ENCODE peak calls at places on chromosome 22, in eight cellular contexts. One of them, this sample, is unnamed.

GRCh38 chr22:41745968-41746367 is 46.7 kb downstream of the MEI1 start:
- DNase-seq in CD8-positive, alpha-beta memory T cell: no peak
- DNase-seq in endothelial cell of umbilical vein: no peak
- DNase-seq in cardiac muscle cell: no peak
- DNase-seq in esophagus squamous epithelium: no peak
- DNase-seq in effector memory CD4-positive, alpha-beta T cell: no peak
- DNase-seq in HCT116: no peak
- DNase-seq in PC-3: no peak
- DNase-seq in this sample: no peak

GRCh38 chr22:33380789-33381530 is 322.8 kb upstream of the SYN3 start:
- DNase-seq in CD8-positive, alpha-beta memory T cell: no peak
- DNase-seq in endothelial cell of umbilical vein: no peak
- DNase-seq in cardiac muscle cell: peak; percentile 85
- DNase-seq in esophagus squamous epithelium: no peak
- DNase-seq in effector memory CD4-positive, alpha-beta T cell: no peak
- DNase-seq in HCT116: no peak
- DNase-seq in PC-3: peak; percentile 29
- DNase-seq in this sample: no peak

GRCh38 chr22:19892249-19892879 is 37.7 kb upstream of the GNB1L start:
- DNase-seq in CD8-positive, alpha-beta memory T cell: peak; percentile 58
- DNase-seq in endothelial cell of umbilical vein: peak; percentile 79
- DNase-seq in cardiac muscle cell: peak; percentile 63
- DNase-seq in esophagus squamous epithelium: no peak
- DNase-seq in effector memory CD4-positive, alpha-beta T cell: peak; percentile 43
- DNase-seq in HCT116: no peak
- DNase-seq in PC-3: no peak
- DNase-seq in this sample: peak; percentile 76

GRCh38 chr22:19610518-19611253 is 86.5 kb upstream of the CLDN5 start:
- DNase-seq in CD8-positive, alpha-beta memory T cell: no peak
- DNase-seq in endothelial cell of umbilical vein: no peak
- DNase-seq in cardiac muscle cell: no peak
- DNase-seq in esophagus squamous epithelium: no peak
- DNase-seq in effector memory CD4-positive, alpha-beta T cell: no peak
- DNase-seq in HCT116: no peak
- DNase-seq in PC-3: no peak
- DNase-seq in this sample: no peak

GRCh38 chr22:41688365-41689211 is at the start of gene SNU13:
- DNase-seq in CD8-positive, alpha-beta memory T cell: peak; percentile 94
- DNase-seq in endothelial cell of umbilical vein: peak; percentile 95
- DNase-seq in cardiac muscle cell: peak; percentile 94
- DNase-seq in esophagus squamous epithelium: peak; percentile 70
- DNase-seq in effector memory CD4-positive, alpha-beta T cell: peak; percentile 88
- DNase-seq in HCT116: peak; percentile 77
- DNase-seq in PC-3: peak; percentile 86
- DNase-seq in this sample: peak; percentile 88

GRCh38 chr22:36744413-36744765 is 31.5 kb downstream of the IFT27 start:
- DNase-seq in CD8-positive, alpha-beta memory T cell: no peak
- DNase-seq in endothelial cell of umbilical vein: no peak
- DNase-seq in cardiac muscle cell: no peak
- DNase-seq in esophagus squamous epithelium: no peak
- DNase-seq in effector memory CD4-positive, alpha-beta T cell: no peak
- DNase-seq in HCT116: no peak
- DNase-seq in PC-3: no peak
- DNase-seq in this sample: no peak

GRCh38 chr22:19811211-19811621 is 43.5 kb downstream of the GNB1L start:
- DNase-seq in CD8-positive, alpha-beta memory T cell: no peak
- DNase-seq in endothelial cell of umbilical vein: no peak
- DNase-seq in cardiac muscle cell: no peak
- DNase-seq in esophagus squamous epithelium: no peak
- DNase-seq in effector memory CD4-positive, alpha-beta T cell: no peak
- DNase-seq in HCT116: no peak
- DNase-seq in PC-3: no peak
- DNase-seq in this sample: no peak

GRCh38 chr22:27726344-27726725 is 75.2 kb downstream of the MN1 start:
- DNase-seq in CD8-positive, alpha-beta memory T cell: no peak
- DNase-seq in endothelial cell of umbilical vein: no peak
- DNase-seq in cardiac muscle cell: no peak
- DNase-seq in esophagus squamous epithelium: no peak
- DNase-seq in effector memory CD4-positive, alpha-beta T cell: no peak
- DNase-seq in HCT116: no peak
- DNase-seq in PC-3: no peak
- DNase-seq in this sample: no peak

GRCh38 chr22:46971141-46971775 is 208.8 kb downstream of the TBC1D22A start:
- DNase-seq in CD8-positive, alpha-beta memory T cell: no peak
- DNase-seq in endothelial cell of umbilical vein: peak; percentile 98
- DNase-seq in cardiac muscle cell: peak; percentile 85
- DNase-seq in esophagus squamous epithelium: no peak
- DNase-seq in effector memory CD4-positive, alpha-beta T cell: no peak
- DNase-seq in HCT116: no peak
- DNase-seq in PC-3: no peak
- DNase-seq in this sample: no peak

GRCh38 chr22:33326540-33327295 is 268.5 kb upstream of the SYN3 start:
- DNase-seq in CD8-positive, alpha-beta memory T cell: no peak
- DNase-seq in endothelial cell of umbilical vein: no peak
- DNase-seq in cardiac muscle cell: no peak
- DNase-seq in esophagus squamous epithelium: no peak
- DNase-seq in effector memory CD4-positive, alpha-beta T cell: no peak
- DNase-seq in HCT116: no peak
- DNase-seq in PC-3: no peak
- DNase-seq in this sample: no peak

GRCh38 chr22:30017375-30017774 is 62.9 kb upstream of the HORMAD2 start:
- DNase-seq in CD8-positive, alpha-beta memory T cell: no peak
- DNase-seq in endothelial cell of umbilical vein: peak; percentile 33
- DNase-seq in cardiac muscle cell: no peak
- DNase-seq in esophagus squamous epithelium: no peak
- DNase-seq in effector memory CD4-positive, alpha-beta T cell: no peak
- DNase-seq in HCT116: no peak
- DNase-seq in PC-3: peak; percentile 10
- DNase-seq in this sample: no peak

GRCh38 chr22:39135092-39135896 is 17.2 kb downstream of the CBX7 start:
- DNase-seq in CD8-positive, alpha-beta memory T cell: peak; percentile 67
- DNase-seq in endothelial cell of umbilical vein: peak; percentile 39
- DNase-seq in cardiac muscle cell: peak; percentile 48
- DNase-seq in esophagus squamous epithelium: no peak
- DNase-seq in effector memory CD4-positive, alpha-beta T cell: no peak
- DNase-seq in HCT116: peak; percentile 7
- DNase-seq in PC-3: peak; percentile 72
- DNase-seq in this sample: peak; percentile 55

GRCh38 chr22:20013382-20013871 is 3.2 kb downstream of the ARVCF start:
- DNase-seq in CD8-positive, alpha-beta memory T cell: peak; percentile 59
- DNase-seq in endothelial cell of umbilical vein: peak; percentile 67
- DNase-seq in cardiac muscle cell: peak; percentile 73
- DNase-seq in esophagus squamous epithelium: no peak
- DNase-seq in effector memory CD4-positive, alpha-beta T cell: no peak
- DNase-seq in HCT116: no peak
- DNase-seq in PC-3: no peak
- DNase-seq in this sample: peak; percentile 45

GRCh38 chr22:43627485-43628252 is 184.4 kb downstream of the EFCAB6 start:
- DNase-seq in CD8-positive, alpha-beta memory T cell: no peak
- DNase-seq in endothelial cell of umbilical vein: no peak
- DNase-seq in cardiac muscle cell: no peak
- DNase-seq in esophagus squamous epithelium: no peak
- DNase-seq in effector memory CD4-positive, alpha-beta T cell: no peak
- DNase-seq in HCT116: no peak
- DNase-seq in PC-3: no peak
- DNase-seq in this sample: no peak

GRCh38 chr22:44975444-44976262 is 34.2 kb downstream of the PHF21B start:
- DNase-seq in CD8-positive, alpha-beta memory T cell: peak; percentile 55
- DNase-seq in endothelial cell of umbilical vein: peak; percentile 58
- DNase-seq in cardiac muscle cell: peak; percentile 88
- DNase-seq in esophagus squamous epithelium: peak; percentile 2
- DNase-seq in effector memory CD4-positive, alpha-beta T cell: no peak
- DNase-seq in HCT116: peak; percentile 71
- DNase-seq in PC-3: peak; percentile 85
- DNase-seq in this sample: peak; percentile 66

GRCh38 chr22:40213478-40213877 is 35.8 kb downstream of the TNRC6B start:
- DNase-seq in CD8-positive, alpha-beta memory T cell: no peak
- DNase-seq in endothelial cell of umbilical vein: peak; percentile 41
- DNase-seq in cardiac muscle cell: no peak
- DNase-seq in esophagus squamous epithelium: no peak
- DNase-seq in effector memory CD4-positive, alpha-beta T cell: no peak
- DNase-seq in HCT116: no peak
- DNase-seq in PC-3: no peak
- DNase-seq in this sample: no peak

GRCh38 chr22:46593211-46593676 is 26.9 kb upstream of the GRAMD4 start:
- DNase-seq in CD8-positive, alpha-beta memory T cell: no peak
- DNase-seq in endothelial cell of umbilical vein: no peak
- DNase-seq in cardiac muscle cell: no peak
- DNase-seq in esophagus squamous epithelium: no peak
- DNase-seq in effector memory CD4-positive, alpha-beta T cell: no peak
- DNase-seq in HCT116: no peak
- DNase-seq in PC-3: no peak
- DNase-seq in this sample: no peak

GRCh38 chr22:44256085-44256484 is 56.7 kb downstream of the SHISAL1 start:
- DNase-seq in CD8-positive, alpha-beta memory T cell: no peak
- DNase-seq in endothelial cell of umbilical vein: no peak
- DNase-seq in cardiac muscle cell: no peak
- DNase-seq in esophagus squamous epithelium: no peak
- DNase-seq in effector memory CD4-positive, alpha-beta T cell: no peak
- DNase-seq in HCT116: no peak
- DNase-seq in PC-3: no peak
- DNase-seq in this sample: no peak

GRCh38 chr22:18000441-18001039 is 23.8 kb downstream of the MICAL3 start:
- DNase-seq in CD8-positive, alpha-beta memory T cell: peak; percentile 58
- DNase-seq in endothelial cell of umbilical vein: peak; percentile 38
- DNase-seq in cardiac muscle cell: peak; percentile 27
- DNase-seq in esophagus squamous epithelium: no peak
- DNase-seq in effector memory CD4-positive, alpha-beta T cell: peak; percentile 34
- DNase-seq in HCT116: no peak
- DNase-seq in PC-3: peak; percentile 9
- DNase-seq in this sample: no peak

GRCh38 chr22:39317084-39317755 is 2.2 kb downstream of the RPL3 start:
- DNase-seq in CD8-positive, alpha-beta memory T cell: peak; percentile 57
- DNase-seq in endothelial cell of umbilical vein: no peak
- DNase-seq in cardiac muscle cell: no peak
- DNase-seq in esophagus squamous epithelium: no peak
- DNase-seq in effector memory CD4-positive, alpha-beta T cell: no peak
- DNase-seq in HCT116: no peak
- DNase-seq in PC-3: peak; percentile 22
- DNase-seq in this sample: no peak

GRCh38 chr22:22714600-22715361 is 70.4 kb downstream of the GGTLC2 start:
- DNase-seq in CD8-positive, alpha-beta memory T cell: no peak
- DNase-seq in endothelial cell of umbilical vein: no peak
- DNase-seq in cardiac muscle cell: no peak
- DNase-seq in esophagus squamous epithelium: no peak
- DNase-seq in effector memory CD4-positive, alpha-beta T cell: no peak
- DNase-seq in HCT116: no peak
- DNase-seq in PC-3: no peak
- DNase-seq in this sample: no peak

GRCh38 chr22:47452184-47452583 is 689.7 kb downstream of the TBC1D22A start:
- DNase-seq in CD8-positive, alpha-beta memory T cell: no peak
- DNase-seq in endothelial cell of umbilical vein: no peak
- DNase-seq in cardiac muscle cell: no peak
- DNase-seq in esophagus squamous epithelium: no peak
- DNase-seq in effector memory CD4-positive, alpha-beta T cell: no peak
- DNase-seq in HCT116: peak; percentile 68
- DNase-seq in PC-3: peak; percentile 39
- DNase-seq in this sample: peak; percentile 53

GRCh38 chr22:21613553-21614233 is 16.1 kb downstream of the YDJC start:
- DNase-seq in CD8-positive, alpha-beta memory T cell: no peak
- DNase-seq in endothelial cell of umbilical vein: no peak
- DNase-seq in cardiac muscle cell: no peak
- DNase-seq in esophagus squamous epithelium: no peak
- DNase-seq in effector memory CD4-positive, alpha-beta T cell: no peak
- DNase-seq in HCT116: no peak
- DNase-seq in PC-3: no peak
- DNase-seq in this sample: no peak
- H3K4me1 ChIP-seq in CD8-positive, alpha-beta memory T cell: no peaks in the 10 kb centered on the region
- H3K4me1 ChIP-seq in endothelial cell of umbilical vein: no peaks in the 10 kb centered on the region
- H3K4me1 ChIP-seq in cardiac muscle cell: no peaks in the 10 kb centered on the region
- H3K4me1 ChIP-seq in esophagus squamous epithelium: no peaks in the 10 kb centered on the region
- H3K4me1 ChIP-seq in effector memory CD4-positive, alpha-beta T cell: no peaks in the 10 kb centered on the region
- H3K4me1 ChIP-seq in HCT116: peaks cover under 1% of the 10 kb centered on the region
- H3K4me1 ChIP-seq in PC-3: no peaks in the 10 kb centered on the region
- H3K4me1 ChIP-seq in this sample: no peaks in the 10 kb centered on the region

DNA sequence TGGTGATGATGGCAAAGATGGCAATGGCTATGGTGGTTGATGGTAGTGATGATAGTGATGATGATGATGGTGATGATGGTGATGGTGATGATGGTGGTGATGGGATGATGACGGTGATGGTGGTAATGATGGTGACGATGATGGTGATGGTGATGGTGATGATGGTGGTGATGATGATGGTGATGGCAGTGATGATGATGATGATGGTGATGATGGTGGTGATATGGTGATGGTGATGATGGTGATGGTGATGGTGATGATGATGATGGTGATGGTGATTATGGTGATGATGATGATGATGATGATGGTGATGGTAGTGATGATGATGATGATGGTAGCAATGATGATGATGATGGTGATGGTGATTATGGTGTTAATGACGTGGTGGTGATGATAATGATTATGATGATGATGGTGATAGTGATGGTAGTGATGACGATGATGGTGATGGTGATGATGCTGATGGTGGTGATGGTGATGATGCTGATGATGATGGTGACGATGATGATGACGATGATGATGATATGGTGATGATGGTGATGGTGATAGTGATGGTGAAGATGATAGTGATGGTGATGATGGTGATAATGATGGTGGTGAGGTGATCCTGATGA is 232.1 kb downstream of the BRD1 start:
- DNase-seq in CD8-positive, alpha-beta memory T cell: no peak
- DNase-seq in endothelial cell of umbilical vein: no peak
- DNase-seq in cardiac muscle cell: no peak
- DNase-seq in esophagus squamous epithelium: no peak
- DNase-seq in effector memory CD4-positive, alpha-beta T cell: no peak
- DNase-seq in HCT116: no peak
- DNase-seq in PC-3: no peak
- DNase-seq in this sample: no peak
- H3K4me1 ChIP-seq in CD8-positive, alpha-beta memory T cell: peaks cover 4% of the 10 kb centered on the region
- H3K4me1 ChIP-seq in endothelial cell of umbilical vein: no peaks in the 10 kb centered on the region
- H3K4me1 ChIP-seq in cardiac muscle cell: no peaks in the 10 kb centered on the region
- H3K4me1 ChIP-seq in esophagus squamous epithelium: no peaks in the 10 kb centered on the region
- H3K4me1 ChIP-seq in effector memory CD4-positive, alpha-beta T cell: no peaks in the 10 kb centered on the region
- H3K4me1 ChIP-seq in HCT116: no peaks in the 10 kb centered on the region
- H3K4me1 ChIP-seq in PC-3: no peaks in the 10 kb centered on the region
- H3K4me1 ChIP-seq in this sample: no peaks in the 10 kb centered on the region

GRCh38 chr22:26431151-26431995 is 2.3 kb downstream of the ASPHD2 start:
- DNase-seq in CD8-positive, alpha-beta memory T cell: no peak
- DNase-seq in endothelial cell of umbilical vein: peak; percentile 81
- DNase-seq in cardiac muscle cell: peak; percentile 13
- DNase-seq in esophagus squamous epithelium: no peak
- DNase-seq in effector memory CD4-positive, alpha-beta T cell: no peak
- DNase-seq in HCT116: no peak
- DNase-seq in PC-3: no peak
- DNase-seq in this sample: no peak
- H3K4me1 ChIP-seq in CD8-positive, alpha-beta memory T cell: peaks cover 26% of the 10 kb centered on the region
- H3K4me1 ChIP-seq in endothelial cell of umbilical vein: peaks cover 14% of the 10 kb centered on the region
- H3K4me1 ChIP-seq in cardiac muscle cell: no peaks in the 10 kb centered on the region
- H3K4me1 ChIP-seq in esophagus squamous epithelium: peaks cover 15% of the 10 kb centered on the region
- H3K4me1 ChIP-seq in effector memory CD4-positive, alpha-beta T cell: peaks cover 17% of the 10 kb centered on the region
- H3K4me1 ChIP-seq in HCT116: peaks cover 17% of the 10 kb centered on the region
- H3K4me1 ChIP-seq in PC-3: no peaks in the 10 kb centered on the region
- H3K4me1 ChIP-seq in this sample: peaks cover 5% of the 10 kb centered on the region

DNA sequence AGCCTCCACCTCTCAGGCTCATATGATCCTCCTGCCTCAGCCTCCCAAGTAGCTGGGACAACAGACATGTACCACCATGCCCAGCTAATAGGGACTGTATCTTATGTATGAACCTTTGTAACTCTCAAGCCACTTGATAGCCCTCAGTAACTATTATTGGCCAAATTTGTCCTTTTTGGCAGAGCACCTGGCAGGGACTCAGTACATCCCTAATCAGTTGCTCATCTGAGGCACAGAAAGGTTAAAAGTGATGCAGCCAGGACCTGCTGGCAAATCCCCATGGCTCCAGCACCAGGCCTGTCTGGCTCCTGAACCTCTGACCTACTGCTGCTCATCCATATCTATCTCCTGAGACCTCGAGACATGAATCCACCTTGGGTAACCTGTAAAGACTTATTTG is 21.1 kb upstream of the XBP1 start:
- DNase-seq in CD8-positive, alpha-beta memory T cell: no peak
- DNase-seq in endothelial cell of umbilical vein: no peak
- DNase-seq in cardiac muscle cell: no peak
- DNase-seq in esophagus squamous epithelium: no peak
- DNase-seq in effector memory CD4-positive, alpha-beta T cell: no peak
- DNase-seq in HCT116: no peak
- DNase-seq in PC-3: no peak
- DNase-seq in this sample: no peak
- H3K4me1 ChIP-seq in CD8-positive, alpha-beta memory T cell: peaks cover 63% of the 10 kb centered on the region
- H3K4me1 ChIP-seq in endothelial cell of umbilical vein: no peaks in the 10 kb centered on the region
- H3K4me1 ChIP-seq in cardiac muscle cell: peaks cover 20% of the 10 kb centered on the region
- H3K4me1 ChIP-seq in esophagus squamous epithelium: peaks cover 20% of the 10 kb centered on the region
- H3K4me1 ChIP-seq in effector memory CD4-positive, alpha-beta T cell: peaks cover 45% of the 10 kb centered on the region
- H3K4me1 ChIP-seq in HCT116: peaks cover 9% of the 10 kb centered on the region
- H3K4me1 ChIP-seq in PC-3: peaks cover 19% of the 10 kb centered on the region
- H3K4me1 ChIP-seq in this sample: peaks cover 90% of the 10 kb centered on the region